ENCODE peak calls at places on chromosome 10, in five cellular contexts. W, Z, R, Y and L are unnamed samples.

GRCh38 chr10:29611796-29612381 is 22.9 kb downstream of the SVIL start:
- DNase-seq in Y (no peak), Z (no peak), W (no peak), R (no peak), L (no peak)

GRCh38 chr10:91891285-91892001 is 17.8 kb downstream of the FGFBP3 start:
- DNase-seq in R (no peak), W (no peak), Y (no peak), Z (no peak), L (no peak)

GRCh38 chr10:12534824-12535223 is 185.5 kb downstream of the CAMK1D start:
- DNase-seq in Z (peak), W (no peak), Y (no peak), R (no peak), L (no peak)

GRCh38 chr10:6035926-6036575 is 26.1 kb downstream of the IL2RA start:
- DNase-seq in R (no peak), Y (no peak), W (no peak), Z (no peak), L (no peak)

GRCh38 chr10:94268652-94269051 is 94.1 kb downstream of the NOC3L start:
- DNase-seq in Y (no peak), R (no peak), Z (no peak), W (no peak), L (no peak)

GRCh38 chr10:15715619-15716227 is 4.0 kb downstream of the ITGA8 start:
- DNase-seq in W (no peak), Y (no peak), R (no peak), Z (peak), L (no peak)

GRCh38 chr10:74799840-74800239 is 26.6 kb upstream of the KAT6B start:
- DNase-seq in Z (peak), W (no peak), R (no peak), Y (no peak), L (no peak)

GRCh38 chr10:28592953-28593352 is 60.0 kb downstream of the WAC start:
- DNase-seq in R (peak), Z (peak), Y (no peak), W (no peak), L (no peak)

GRCh38 chr10:102227050-102227449 is 951 bp downstream of the ELOVL3 start:
- DNase-seq in Z (no peak), W (no peak), R (peak), Y (no peak), L (no peak)

GRCh38 chr10:97895084-97895483 is 45.4 kb downstream of the GOLGA7B start:
- DNase-seq in Z (no peak), Y (no peak), W (no peak), R (no peak), L (no peak)

GRCh38 chr10:78433063-78433717 is 399.5 kb downstream of the RPS24 start:
- DNase-seq in Y (no peak), W (no peak), R (no peak), Z (no peak), L (no peak)

GRCh38 chr10:61286695-61287094 is 166.5 kb downstream of the TMEM26 start:
- DNase-seq in Z (peak), Y (no peak), R (no peak), W (no peak), L (no peak)

GRCh38 chr10:74078037-74078436 is 72.6 kb downstream of the AP3M1 start:
- DNase-seq in Y (peak), Z (peak), W (no peak), R (no peak), L (no peak)

GRCh38 chr10:20489961-20490360 is 407.1 kb downstream of the NEBL start:
- DNase-seq in Y (no peak), R (no peak), W (no peak), Z (no peak), L (no peak)

GRCh38 chr10:70441161-70441876 is at the start of gene NODAL:
- DNase-seq in R (no peak), W (no peak), Z (no peak), Y (no peak), L (no peak)

GRCh38 chr10:79249156-79250121 is 97.8 kb upstream of the PPIF start:
- DNase-seq in W (no peak), R (no peak), Z (no peak), Y (no peak), L (no peak)

GRCh38 chr10:60394444-60394843 is 4.8 kb upstream of the ANK3 start:
- DNase-seq in Z (no peak), R (no peak), W (no peak), Y (peak), L (no peak)

GRCh38 chr10:81082621-81083376 is 545.1 kb downstream of the SH2D4B start:
- DNase-seq in Y (no peak), Z (no peak), W (no peak), R (no peak), L (no peak)

GRCh38 chr10:120948889-120949382 is 97.8 kb downstream of the WDR11 start:
- DNase-seq in Z (no peak), W (peak), Y (peak), R (no peak), L (peak)

GRCh38 chr10:42543840-42544372 is 94.5 kb downstream of the ZNF33B start:
- DNase-seq in Y (no peak), W (no peak), Z (peak), R (no peak), L (no peak)

GRCh38 chr10:102396251-102396650 is 746 bp downstream of the NFKB2 start:
- DNase-seq in Z (peak), Y (no peak), W (no peak), R (no peak), L (no peak)

GRCh38 chr10:60363187-60363586 is 26.5 kb downstream of the ANK3 start:
- DNase-seq in Z (no peak), Y (no peak), W (no peak), R (no peak), L (no peak)

GRCh38 chr10:106609867-106610266 is 554.6 kb downstream of the SORCS1 start:
- DNase-seq in W (no peak), R (no peak), Z (peak), Y (no peak), L (no peak)

GRCh38 chr10:73922864-73923133 is 11.9 kb downstream of the PLAU start:
- DNase-seq in Z (no peak), W (no peak), Y (no peak), R (no peak), L (no peak)

GRCh38 chr10:31612082-31612481 is 293.1 kb downstream of the ZEB1 start:
- DNase-seq in Y (no peak), Z (no peak), R (no peak), W (no peak), L (no peak)

GRCh38 chr10:71268247-71268691 is 50.8 kb upstream of the SLC29A3 start:
- DNase-seq in R (no peak), Z (peak), Y (no peak), W (no peak), L (no peak)

GRCh38 chr10:93894516-93895378 is 969 bp downstream of the SLC35G1 start:
- DNase-seq in Z (peak), Y (no peak), R (no peak), W (no peak), L (no peak)

GRCh38 chr10:88347597-88348304 is 235.4 kb downstream of the RNLS start:
- DNase-seq in Y (no peak), R (no peak), Z (no peak), W (no peak), L (no peak)

GRCh38 chr10:5284311-5285057 is 80.3 kb upstream of the UCN3 start:
- DNase-seq in Z (peak), R (peak), W (no peak), Y (no peak), L (no peak)

GRCh38 chr10:3551761-3552160 is 233.2 kb downstream of the KLF6 start:
- DNase-seq in Z (no peak), Y (no peak), R (no peak), W (no peak), L (no peak)

GRCh38 chr10:102237711-102238252 is 3.5 kb downstream of the PITX3 start:
- DNase-seq in W (no peak), Z (no peak), R (no peak), Y (no peak), L (no peak)

GRCh38 chr10:37489658-37490003 is 364.2 kb downstream of the ANKRD30A start:
- DNase-seq in R (no peak), Z (no peak), W (no peak), Y (no peak), L (no peak)

GRCh38 chr10:5835446-5836095 is 22.3 kb upstream of the GDI2 start:
- DNase-seq in W (no peak), Y (no peak), Z (no peak), R (no peak), L (no peak)

GRCh38 chr10:30782543-30783461 is 153.2 kb upstream of the LYZL2 start:
- DNase-seq in Z (no peak), R (no peak), Y (no peak), W (no peak), L (no peak)

GRCh38 chr10:43395571-43396060 is 13.4 kb downstream of the HNRNPF start:
- DNase-seq in Z (peak), R (no peak), W (no peak), Y (no peak), L (no peak)

GRCh38 chr10:108782411-108782810 is 1140.9 kb downstream of the XPNPEP1 start:
- DNase-seq in Z (peak), Y (no peak), R (no peak), W (no peak), L (no peak)

GRCh38 chr10:6228647-6229046 is 25.9 kb downstream of the PFKFB3 start:
- DNase-seq in R (no peak), W (no peak), Z (no peak), Y (no peak), L (no peak)

GRCh38 chr10:14665304-14665703 is 109.4 kb downstream of the FAM107B start:
- DNase-seq in W (no peak), R (no peak), Z (no peak), Y (no peak), L (no peak)